ENCODE peak calls at places on chromosomes 6 and 20, in ten cellular contexts. J is T47D; G is CD4-positive, alpha-beta memory T cell; P is foreskin fibroblast; Y is activated B cell treated with CpG ODN at 0.5 μM for 24 hours; D is progenitor cell of endocrine pancreas; V is hepatocyte; R is GM13976; N is midbrain; S is GOT3. M is an unnamed sample.

GRCh38 chr6:114649298-114649697 is 306.5 kb upstream of the HS3ST5 start:
- DNase-seq in J (no peak), G (no peak), P (no peak), Y (no peak), D (no peak), V (peak), R (no peak), N (no peak), S (no peak), M (no peak)

GRCh38 chr6:113530769-113531168 is 326.4 kb upstream of the MARCKS start:
- DNase-seq in J (no peak), G (no peak), P (peak), Y (no peak), D (no peak), V (peak), R (no peak), N (no peak), S (no peak), M (no peak)

GRCh38 chr20:46343358-46344357 is 35.4 kb upstream of the CDH22 start:
- DNase-seq in J (no peak), G (no peak), P (no peak), Y (no peak), D (no peak), V (no peak), R (no peak), N (no peak), S (no peak), M (no peak)

GRCh38 chr6:46410330-46410953 is 80.8 kb downstream of the RCAN2 start:
- DNase-seq in J (peak), G (peak), P (peak), Y (no peak), D (no peak), V (peak), R (peak), N (peak), S (no peak), M (peak)

GRCh38 chr6:163415620-163416379 is 1.3 kb downstream of the QKI start:
- DNase-seq in J (peak), G (peak), P (peak), Y (peak), D (no peak), V (peak), R (peak), N (no peak), S (no peak), M (peak)

GRCh38 chr20:33629533-33629932 is 32.6 kb upstream of the C20orf144 start:
- DNase-seq in J (no peak), G (no peak), P (no peak), Y (no peak), D (no peak), V (no peak), R (no peak), N (no peak), S (no peak), M (no peak)

GRCh38 chr6:95087394-95088097 is 489.8 kb upstream of the MANEA start:
- DNase-seq in J (no peak), G (no peak), P (peak), Y (no peak), D (no peak), V (peak), R (no peak), N (peak), S (no peak), M (peak)

GRCh38 chr20:2451939-2452732 is 18.5 kb downstream of the SNRPB start:
- DNase-seq in J (peak), G (peak), P (peak), Y (peak), D (peak), V (peak), R (peak), N (peak), S (peak), M (peak)

GRCh38 chr20:38168791-38169589 is 3.9 kb upstream of the TGM2 start:
- DNase-seq in J (no peak), G (no peak), P (no peak), Y (no peak), D (no peak), V (no peak), R (no peak), N (no peak), S (no peak), M (no peak)

GRCh38 chr6:34063641-34064040 is 82.2 kb downstream of the GRM4 start:
- DNase-seq in J (no peak), G (no peak), P (no peak), Y (no peak), D (no peak), V (no peak), R (no peak), N (no peak), S (no peak), M (no peak)

GRCh38 chr6:24775520-24776058 is 852 bp downstream of the GMNN start:
- DNase-seq in J (no peak), G (no peak), P (peak), Y (no peak), D (no peak), V (peak), R (no peak), N (no peak), S (no peak), M (no peak)

GRCh38 chr20:41428285-41428684 is 61.7 kb upstream of the EMILIN3 start:
- DNase-seq in J (no peak), G (peak), P (peak), Y (no peak), D (no peak), V (peak), R (no peak), N (no peak), S (no peak), M (no peak)

GRCh38 chr6:29112135-29112534 is 4.3 kb downstream of the OR2J3 start:
- DNase-seq in J (no peak), G (no peak), P (no peak), Y (no peak), D (no peak), V (no peak), R (no peak), N (no peak), S (no peak), M (no peak)

GRCh38 chr6:158770948-158771347 is 48.2 kb downstream of the EZR start:
- DNase-seq in J (no peak), G (peak), P (no peak), Y (no peak), D (no peak), V (peak), R (no peak), N (peak), S (no peak), M (peak)

GRCh38 chr20:41604002-41604401 is 14.2 kb downstream of the CHD6 start:
- DNase-seq in J (no peak), G (no peak), P (no peak), Y (no peak), D (no peak), V (no peak), R (no peak), N (no peak), S (no peak), M (no peak)

GRCh38 chr20:1718604-1719384 is 61.2 kb upstream of the SIRPG start:
- DNase-seq in J (no peak), G (no peak), P (peak), Y (no peak), D (no peak), V (no peak), R (no peak), N (no peak), S (peak), M (no peak)

GRCh38 chr6:70210462-70210861 is 92.4 kb downstream of the COL9A1 start:
- DNase-seq in J (peak), G (no peak), P (no peak), Y (no peak), D (no peak), V (no peak), R (no peak), N (no peak), S (no peak), M (no peak)

GRCh38 chr20:9301129-9302072 is 213.0 kb upstream of the LAMP5 start:
- DNase-seq in J (peak), G (no peak), P (peak), Y (no peak), D (no peak), V (peak), R (no peak), N (peak), S (no peak), M (peak)

GRCh38 chr20:4195499-4195898 is 180.1 kb upstream of the RNF24 start:
- DNase-seq in J (peak), G (no peak), P (peak), Y (no peak), D (no peak), V (no peak), R (no peak), N (no peak), S (no peak), M (no peak)

GRCh38 chr20:63091901-63092659 is 85.3 kb upstream of the BHLHE23 start:
- DNase-seq in J (no peak), G (no peak), P (no peak), Y (no peak), D (no peak), V (no peak), R (no peak), N (no peak), S (no peak), M (no peak)

GRCh38 chr20:47278907-47279348 is 77.6 kb downstream of the ZMYND8 start:
- DNase-seq in J (no peak), G (no peak), P (peak), Y (no peak), D (no peak), V (peak), R (no peak), N (no peak), S (no peak), M (no peak)

GRCh38 chr6:88741071-88741470 is 222.3 kb downstream of the RNGTT start:
- DNase-seq in J (no peak), G (no peak), P (no peak), Y (no peak), D (no peak), V (no peak), R (no peak), N (no peak), S (no peak), M (no peak)

GRCh38 chr20:36642136-36642535 is 3.9 kb downstream of the SLA2 start:
- DNase-seq in J (no peak), G (no peak), P (no peak), Y (no peak), D (no peak), V (no peak), R (no peak), N (no peak), S (no peak), M (no peak)

GRCh38 chr6:23282243-23283021 is 713.1 kb downstream of the HDGFL1 start:
- DNase-seq in J (no peak), G (no peak), P (peak), Y (no peak), D (no peak), V (peak), R (no peak), N (no peak), S (no peak), M (no peak)

M was measured in globus pallidus.